ENCODE peak calls at places on chromosomes 16 and 17, in six cellular contexts. W is breast epithelium, G is GM12891, R is GM12892, Q is K562, C is suprapubic skin. D is an unnamed sample.

GRCh38 chr16:68707341-68708152 is 29.5 kb upstream of the CDH1 start:
- DNase-seq in R (no peak), Q (peak), C (no peak), G (no peak), W (peak), D (peak)

GRCh38 chr17:61314368-61315078 is 85.1 kb upstream of the TBX2 start:
- DNase-seq in W (no peak), Q (no peak), G (no peak), R (no peak), C (no peak), D (no peak)

GRCh38 chr17:65749479-65749878 is 188.0 kb upstream of the AXIN2 start:
- DNase-seq in G (no peak), W (no peak), Q (no peak), C (no peak), R (no peak), D (no peak)

GRCh38 chr17:8963017-8963416 is 2.5 kb downstream of the PIK3R5 start:
- DNase-seq in R (no peak), C (no peak), Q (no peak), G (no peak), W (no peak), D (no peak)

GRCh38 chr17:34769049-34769448 is 189.7 kb downstream of the TMEM132E start:
- DNase-seq in R (no peak), Q (no peak), C (peak), W (no peak), G (no peak), D (no peak)

GRCh38 chr16:87653234-87653633 is 50.9 kb downstream of the JPH3 start:
- DNase-seq in W (no peak), Q (peak), R (no peak), C (no peak), G (peak), D (no peak)

GRCh38 chr17:68613739-68614298 is 12.7 kb upstream of the FAM20A start:
- DNase-seq in C (no peak), W (no peak), Q (peak), R (no peak), G (no peak), D (peak)

GRCh38 chr16:3456374-3456773 is 12.9 kb downstream of the NAA60 start:
- DNase-seq in G (no peak), W (no peak), Q (no peak), C (no peak), R (no peak), D (peak)

GRCh38 chr17:61387511-61388305 is 11.9 kb upstream of the TBX2 start:
- DNase-seq in R (no peak), Q (no peak), G (no peak), W (no peak), C (no peak), D (no peak)

GRCh38 chr16:25210758-25211157 is 6.0 kb upstream of the AQP8 start:
- DNase-seq in Q (peak), R (no peak), W (no peak), G (no peak), C (no peak), D (peak)

GRCh38 chr17:19248923-19249574 is 11.9 kb downstream of the EPN2 start:
- DNase-seq in R (no peak), W (no peak), Q (no peak), G (no peak), C (no peak), D (peak)

GRCh38 chr17:20203761-20204263 is 194.7 kb downstream of the SPECC1 start:
- DNase-seq in G (no peak), Q (no peak), W (no peak), C (no peak), R (peak), D (no peak)

GRCh38 chr16:64826374-64826773 is 295.5 kb downstream of the CDH11 start:
- DNase-seq in Q (no peak), W (no peak), G (no peak), C (no peak), R (no peak), D (no peak)

GRCh38 chr16:56329887-56330286 is 95.5 kb downstream of the AMFR start:
- DNase-seq in G (no peak), R (no peak), C (no peak), W (no peak), Q (no peak), D (no peak)

GRCh38 chr17:79678856-79679255 is 51.9 kb upstream of the ENPP7 start:
- DNase-seq in Q (no peak), G (no peak), R (no peak), W (no peak), C (no peak), D (no peak)

GRCh38 chr17:38751803-38752118 is 780 bp upstream of the PSMB3 start:
- DNase-seq in W (peak), C (peak), G (no peak), Q (peak), R (no peak), D (peak)

GRCh38 chr16:87496101-87496801 is 3.4 kb upstream of the ZCCHC14 start:
- DNase-seq in C (no peak), R (no peak), G (no peak), Q (no peak), W (no peak), D (no peak)

GRCh38 chr17:73304971-73305786 is 6.6 kb downstream of the CDC42EP4 start:
- DNase-seq in R (no peak), G (no peak), Q (peak), W (no peak), C (peak), D (peak)

DNA sequence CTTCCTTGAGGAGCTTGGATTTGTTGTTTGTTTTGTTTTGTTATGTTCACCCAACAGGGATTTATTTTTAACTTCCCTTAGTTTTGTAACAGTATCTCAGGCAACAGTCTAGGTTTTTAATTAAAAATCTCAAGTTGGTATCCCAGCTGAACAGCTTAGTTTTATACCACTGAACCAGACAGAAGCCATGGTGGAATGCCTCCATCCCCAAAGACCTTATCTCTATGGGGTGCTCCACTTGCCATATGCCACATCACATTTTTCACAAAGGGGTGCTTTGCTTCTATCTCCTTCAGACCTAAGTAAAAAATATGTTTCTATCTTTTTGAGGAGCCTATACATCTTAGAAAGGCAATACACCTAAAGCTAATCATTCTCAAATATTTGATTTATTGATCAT is 715.8 kb upstream of the KIF2B start:
- DNase-seq in C (no peak), G (no peak), Q (no peak), W (no peak), R (no peak), D (no peak)
- TF ChIP-seq POLR2A in C (no peak), G (no peak), Q (no peak), W (no peak), R (no peak), D (no peak)

DNA sequence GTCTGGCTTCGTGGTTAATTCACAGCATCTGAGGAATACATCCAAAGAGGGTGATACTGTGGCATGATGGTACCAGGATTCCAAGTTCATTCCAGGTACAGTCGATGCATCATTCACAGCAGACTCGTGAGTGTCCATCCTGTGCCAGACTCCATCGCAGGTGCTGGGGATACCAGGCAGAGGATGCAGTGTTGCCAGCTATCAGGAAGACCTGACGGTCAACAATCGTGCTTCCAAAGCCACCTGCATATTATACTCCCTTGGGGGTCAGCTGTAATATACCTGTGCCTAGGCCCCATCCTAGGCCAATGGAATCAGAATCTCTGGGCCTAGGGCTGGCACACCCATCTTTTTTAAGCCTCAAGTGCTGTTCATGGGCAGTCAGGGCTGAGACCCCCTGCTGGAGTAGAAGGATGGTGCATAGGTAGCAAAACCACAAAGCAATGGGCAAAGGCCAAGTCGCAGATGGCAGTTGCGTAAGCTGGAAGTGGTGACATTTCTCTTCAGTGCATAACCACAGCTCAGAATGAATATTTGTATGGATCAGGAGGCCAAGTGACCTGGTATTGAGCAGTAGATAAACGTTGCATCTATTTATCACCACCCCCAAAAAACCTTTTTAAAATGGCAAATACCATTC is 42.9 kb upstream of the C16orf78 start:
- DNase-seq in C (no peak), Q (no peak), G (no peak), W (no peak), R (no peak), D (no peak)
- TF ChIP-seq POLR2A in C (no peak), Q (no peak), G (no peak), W (no peak), R (no peak), D (no peak)

GRCh38 chr16:1978476-1979120 is 2.7 kb downstream of the NOXO1 start:
- DNase-seq in W (no peak), R (no peak), G (no peak), Q (no peak), C (no peak), D (no peak)

GRCh38 chr16:1980026-1980769 is 1.1 kb downstream of the NOXO1 start:
- DNase-seq in C (no peak), W (no peak), G (no peak), Q (no peak), R (no peak), D (no peak)

GRCh38 chr16:1977875-1978268 is 3.4 kb downstream of the NOXO1 start:
- DNase-seq in R (no peak), C (no peak), G (no peak), W (no peak), Q (no peak), D (no peak)

GRCh38 chr16:1980770-1981087 is 540 bp downstream of the NOXO1 start:
- DNase-seq in Q (no peak), R (no peak), C (no peak), W (no peak), G (no peak), D (no peak)

GRCh38 chr16:1979271-1980025 is 1.8 kb downstream of the NOXO1 start:
- DNase-seq in C (no peak), Q (no peak), R (no peak), W (peak), G (no peak), D (no peak)
- TF ChIP-seq POLR2A in C (no peak), Q (no peak), R (no peak), W (no peak), G (no peak), D (no peak)

GRCh38 chr17:41496803-41497484 is 7.2 kb upstream of the KRT36 start:
- DNase-seq in G (peak), R (peak), W (peak), Q (peak), C (no peak), D (peak)
- TF ChIP-seq POLR2A in G (no peak), R (no peak), W (no peak), Q (no peak), C (no peak), D (no peak)

GRCh38 chr17:4498461-4499397 is at the start of gene SPNS2:
- DNase-seq in Q (peak), R (peak), W (no peak), G (peak), C (no peak), D (peak)

GRCh38 chr17:4501295-4501949 is 2.7 kb downstream of the SPNS2 start:
- DNase-seq in W (no peak), Q (no peak), C (no peak), R (no peak), G (no peak), D (peak)

GRCh38 chr17:4500188-4500565 is 1.5 kb downstream of the SPNS2 start:
- DNase-seq in R (no peak), C (no peak), G (no peak), W (no peak), Q (no peak), D (no peak)

GRCh38 chr17:4497101-4497824 is 1.4 kb upstream of the SPNS2 start:
- DNase-seq in C (no peak), R (no peak), G (no peak), Q (no peak), W (no peak), D (no peak)

DNA sequence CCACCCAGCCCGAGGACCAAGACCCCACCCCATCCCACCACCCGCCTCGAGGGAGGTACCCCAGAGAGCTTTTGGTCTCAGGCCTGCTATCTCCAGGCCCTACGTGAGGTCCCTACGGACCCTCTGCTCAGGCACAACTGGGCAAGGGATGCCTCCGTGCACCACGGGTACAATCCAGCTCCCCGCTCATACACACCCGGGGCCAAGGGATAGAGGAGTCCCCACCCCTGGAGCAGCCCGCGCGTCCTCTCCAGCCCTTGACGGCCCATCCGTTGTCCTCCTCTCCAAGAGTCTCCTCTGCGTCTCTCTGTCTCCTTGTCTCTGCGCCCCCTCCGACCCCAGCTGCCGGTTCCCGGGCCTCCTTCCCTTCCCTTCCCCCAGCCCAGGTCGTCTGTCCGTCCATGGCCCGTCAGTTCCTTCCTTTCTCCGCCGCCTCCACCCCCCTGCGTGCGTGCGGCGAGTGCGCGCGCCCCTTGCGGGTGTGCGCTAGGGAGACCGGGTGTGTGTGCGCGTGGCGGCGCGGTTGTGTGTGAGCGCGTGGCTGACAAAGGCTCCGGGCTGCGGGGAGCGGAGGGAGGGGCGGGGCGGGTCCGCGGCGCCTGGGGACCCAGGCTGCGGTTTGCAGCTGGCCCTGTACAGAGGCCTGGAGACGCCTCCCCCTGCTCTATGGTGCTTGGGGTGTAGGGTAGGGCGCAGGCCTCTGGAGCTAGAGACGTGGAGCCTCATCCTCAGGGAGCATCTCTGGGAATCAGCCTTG is 928 bp downstream of the SPNS2 start:
- DNase-seq in C (no peak), W (no peak), Q (no peak), G (no peak), R (no peak), D (peak)
- TF ChIP-seq POLR2A in C (no peak), W (no peak), Q (no peak), G (no peak), R (no peak), D (no peak)

GRCh38 chr17:4933646-4934045 is 1.6 kb downstream of the GP1BA start:
- DNase-seq in G (no peak), W (no peak), R (no peak), Q (no peak), C (no peak), D (no peak)

GRCh38 chr17:4936436-4936835 is 3.4 kb downstream of the SLC25A11 start:
- DNase-seq in C (no peak), R (no peak), W (no peak), G (no peak), Q (no peak), D (no peak)

GRCh38 chr17:4935650-4936049 is 3.6 kb downstream of the GP1BA start:
- DNase-seq in Q (no peak), W (no peak), C (no peak), R (no peak), G (no peak), D (no peak)

GRCh38 chr17:4932756-4933155 is 679 bp downstream of the GP1BA start:
- DNase-seq in R (no peak), Q (no peak), C (no peak), G (no peak), W (no peak), D (no peak)

GRCh38 chr17:4934173-4934979 is 2.3 kb downstream of the GP1BA start:
- DNase-seq in C (no peak), R (no peak), W (peak), Q (peak), G (no peak), D (no peak)
- TF ChIP-seq POLR2A in C (no peak), R (no peak), W (no peak), Q (peak), G (peak), D (peak)

DNA sequence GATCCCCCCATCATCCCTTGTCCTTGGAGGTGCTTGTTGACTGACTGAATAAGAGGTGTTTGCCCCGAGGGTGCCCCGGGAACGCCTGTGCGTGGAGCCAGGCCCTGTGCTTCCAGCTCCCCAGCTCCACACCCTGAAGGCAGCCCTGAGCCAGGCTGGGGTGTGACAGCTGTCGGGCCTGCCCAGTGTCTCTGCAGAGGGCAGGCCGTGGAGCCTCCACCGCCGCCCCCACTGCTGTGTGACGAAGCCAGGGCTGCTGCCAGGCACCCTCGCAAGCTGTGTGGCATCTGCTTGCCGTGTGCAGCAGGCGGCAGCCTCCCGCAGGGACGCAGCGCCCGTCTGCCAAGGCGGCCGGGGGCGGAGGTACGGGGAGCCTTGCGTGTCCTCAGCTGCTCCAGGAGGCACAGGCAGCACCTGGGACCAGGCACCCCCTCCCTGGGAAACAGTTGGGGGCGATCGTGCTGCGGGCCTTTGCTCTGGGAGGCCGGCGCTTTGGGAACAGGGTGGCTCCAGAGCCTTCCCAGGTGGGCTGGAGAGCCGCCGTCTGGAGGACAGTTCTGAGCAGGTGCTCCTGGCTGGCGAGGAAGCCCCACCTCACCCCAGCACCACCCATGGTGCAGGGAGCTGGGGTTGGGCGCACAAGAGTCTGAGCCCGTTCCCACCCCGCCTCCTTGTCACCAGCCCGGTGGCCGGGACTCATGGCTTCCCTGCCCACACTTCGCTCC is 26.6 kb downstream of the GSE1 start:
- DNase-seq in G (no peak), R (no peak), C (no peak), W (peak), Q (no peak), D (no peak)
- TF ChIP-seq POLR2A in G (no peak), R (no peak), C (no peak), W (no peak), Q (no peak), D (no peak)

GRCh38 chr16:55207679-55208294 is 116.2 kb upstream of the IRX6 start:
- DNase-seq in W (no peak), R (no peak), G (no peak), Q (no peak), C (no peak), D (no peak)
- TF ChIP-seq POLR2A in W (no peak), R (no peak), G (no peak), Q (no peak), C (no peak), D (no peak)

DNA sequence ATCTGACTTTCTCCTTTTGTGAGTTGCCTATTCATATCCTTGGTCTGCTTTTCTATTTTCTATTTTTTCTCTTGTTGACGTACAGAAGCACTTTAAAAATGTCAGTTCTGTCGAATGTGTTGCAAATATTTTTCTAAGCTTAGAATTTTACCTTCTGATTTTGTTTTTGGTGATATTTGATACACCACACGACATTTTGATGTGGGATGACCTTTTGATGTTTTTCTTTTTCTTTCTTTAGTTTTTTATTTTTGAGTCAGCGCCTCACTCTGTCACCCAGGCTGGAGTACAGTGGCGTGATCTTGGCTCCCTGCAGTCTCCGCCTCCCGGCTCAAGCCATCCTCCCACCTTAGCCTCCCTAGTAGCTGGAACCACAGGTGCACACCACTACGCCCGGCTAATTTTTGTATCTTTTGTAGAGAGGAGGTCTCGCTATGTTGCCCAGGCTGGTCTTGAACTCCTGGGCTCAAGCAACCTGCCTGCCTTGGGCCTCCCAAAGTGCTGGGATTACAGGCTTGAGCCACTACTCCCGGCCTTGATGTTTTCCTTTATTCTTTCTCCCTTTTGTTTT is 39.6 kb downstream of the WSB1 start:
- DNase-seq in Q (peak), G (no peak), R (no peak), C (peak), W (no peak), D (no peak)
- TF ChIP-seq POLR2A in Q (peak), G (no peak), R (no peak), C (peak), W (no peak), D (no peak)

D was measured in erythroblast.